ENCODE peak calls at places on chromosome X, in five cellular contexts. One of them, this sample, is unnamed.

GRCh38 chrX:149531599-149531998 is 9.2 kb upstream of the EOLA1 start:
- DNase-seq in lung: no peak
- DNase-seq in mammary epithelial cell: no peak
- DNase-seq in dorsolateral prefrontal cortex: no peak
- DNase-seq in AG04450: no peak
- DNase-seq in this sample: no peak

GRCh38 chrX:38968817-38969216 is 167.6 kb downstream of the MID1IP1 start:
- DNase-seq in dorsolateral prefrontal cortex: no peak
- DNase-seq in AG04450: no peak
- DNase-seq in mammary epithelial cell: no peak
- DNase-seq in lung: no peak
- DNase-seq in this sample: no peak

GRCh38 chrX:150269613-150270254 is 93.4 kb upstream of the MAMLD1 start:
- DNase-seq in lung: no peak
- DNase-seq in dorsolateral prefrontal cortex: no peak
- DNase-seq in AG04450: no peak
- DNase-seq in mammary epithelial cell: no peak
- DNase-seq in this sample: no peak

GRCh38 chrX:96984538-96984937 is 100.8 kb downstream of the RPA4 start:
- DNase-seq in mammary epithelial cell: no peak
- DNase-seq in lung: no peak
- DNase-seq in dorsolateral prefrontal cortex: no peak
- DNase-seq in AG04450: peak; percentile 20
- DNase-seq in this sample: no peak

GRCh38 chrX:2325076-2325784 is 175.5 kb downstream of the DHRSX start:
- DNase-seq in dorsolateral prefrontal cortex: peak; percentile 82
- DNase-seq in mammary epithelial cell: peak; percentile 65
- DNase-seq in lung: peak; percentile 84
- DNase-seq in AG04450: peak; percentile 18
- DNase-seq in this sample: peak; percentile 3

GRCh38 chrX:35015627-35016026 is 73.0 kb downstream of the FAM47B start:
- DNase-seq in AG04450: no peak
- DNase-seq in dorsolateral prefrontal cortex: no peak
- DNase-seq in mammary epithelial cell: no peak
- DNase-seq in lung: no peak
- DNase-seq in this sample: no peak

GRCh38 chrX:10620121-10620699 is at the start of gene MID1:
- DNase-seq in dorsolateral prefrontal cortex: peak; percentile 36
- DNase-seq in lung: peak; percentile 66
- DNase-seq in mammary epithelial cell: peak; percentile 79
- DNase-seq in AG04450: no peak
- DNase-seq in this sample: peak; percentile 60

GRCh38 chrX:155745792-155746191 is 133.0 kb upstream of the TMLHE start:
- DNase-seq in lung: no peak
- DNase-seq in AG04450: no peak
- DNase-seq in dorsolateral prefrontal cortex: no peak
- DNase-seq in mammary epithelial cell: peak; percentile 35
- DNase-seq in this sample: peak; percentile 71

GRCh38 chrX:5876984-5877655 is 351.5 kb downstream of the NLGN4X start:
- DNase-seq in lung: peak; percentile 32
- DNase-seq in AG04450: no peak
- DNase-seq in mammary epithelial cell: peak; percentile 30
- DNase-seq in dorsolateral prefrontal cortex: no peak
- DNase-seq in this sample: peak; percentile 0

GRCh38 chrX:44770111-44770510 is 73.7 kb upstream of the DUSP21 start:
- DNase-seq in dorsolateral prefrontal cortex: no peak
- DNase-seq in lung: no peak
- DNase-seq in mammary epithelial cell: peak; percentile 4
- DNase-seq in AG04450: no peak
- DNase-seq in this sample: peak; percentile 5

GRCh38 chrX:3990569-3990968 is 277.1 kb upstream of the PRKX start:
- DNase-seq in AG04450: no peak
- DNase-seq in dorsolateral prefrontal cortex: no peak
- DNase-seq in mammary epithelial cell: no peak
- DNase-seq in lung: no peak
- DNase-seq in this sample: no peak

GRCh38 chrX:121356139-121356849 is 308.9 kb downstream of the GLUD2 start:
- DNase-seq in AG04450: no peak
- DNase-seq in mammary epithelial cell: no peak
- DNase-seq in dorsolateral prefrontal cortex: no peak
- DNase-seq in lung: no peak
- DNase-seq in this sample: no peak

GRCh38 chrX:137848291-137848905 is 282.5 kb downstream of the ZIC3 start:
- DNase-seq in lung: no peak
- DNase-seq in AG04450: no peak
- DNase-seq in dorsolateral prefrontal cortex: no peak
- DNase-seq in mammary epithelial cell: no peak
- DNase-seq in this sample: no peak

GRCh38 chrX:38313190-38313589 is 14.1 kb downstream of the RPGR start:
- DNase-seq in lung: no peak
- DNase-seq in dorsolateral prefrontal cortex: no peak
- DNase-seq in mammary epithelial cell: peak; percentile 11
- DNase-seq in AG04450: no peak
- DNase-seq in this sample: peak; percentile 60

GRCh38 chrX:39645059-39645895 is 452.5 kb downstream of the BCOR start:
- DNase-seq in dorsolateral prefrontal cortex: no peak
- DNase-seq in lung: no peak
- DNase-seq in mammary epithelial cell: peak; percentile 15
- DNase-seq in AG04450: peak; percentile 6
- DNase-seq in this sample: no peak

GRCh38 chrX:21487832-21488231 is 113.6 kb downstream of the CNKSR2 start:
- DNase-seq in mammary epithelial cell: peak; percentile 64
- DNase-seq in AG04450: no peak
- DNase-seq in lung: no peak
- DNase-seq in dorsolateral prefrontal cortex: no peak
- DNase-seq in this sample: peak; percentile 61

GRCh38 chrX:129934952-129935351 is 29.0 kb downstream of the UTP14A start:
- DNase-seq in AG04450: no peak
- DNase-seq in dorsolateral prefrontal cortex: no peak
- DNase-seq in mammary epithelial cell: no peak
- DNase-seq in lung: no peak
- DNase-seq in this sample: no peak

GRCh38 chrX:110241816-110242215 is 76.1 kb downstream of the AMMECR1 start:
- DNase-seq in mammary epithelial cell: no peak
- DNase-seq in AG04450: no peak
- DNase-seq in lung: no peak
- DNase-seq in dorsolateral prefrontal cortex: no peak
- DNase-seq in this sample: peak; percentile 63

GRCh38 chrX:115462406-115462805 is 98.6 kb upstream of the PLS3 start:
- DNase-seq in mammary epithelial cell: no peak
- DNase-seq in dorsolateral prefrontal cortex: no peak
- DNase-seq in lung: no peak
- DNase-seq in AG04450: no peak
- DNase-seq in this sample: no peak

GRCh38 chrX:39814391-39814790 is 283.4 kb downstream of the BCOR start:
- DNase-seq in lung: no peak
- DNase-seq in AG04450: no peak
- DNase-seq in dorsolateral prefrontal cortex: no peak
- DNase-seq in mammary epithelial cell: no peak
- DNase-seq in this sample: no peak

GRCh38 chrX:43333543-43333942 is 322.6 kb upstream of the MAOA start:
- DNase-seq in dorsolateral prefrontal cortex: no peak
- DNase-seq in AG04450: no peak
- DNase-seq in lung: no peak
- DNase-seq in mammary epithelial cell: no peak
- DNase-seq in this sample: peak; percentile 18

GRCh38 chrX:54484666-54485065 is 11.4 kb downstream of the FGD1 start:
- DNase-seq in mammary epithelial cell: no peak
- DNase-seq in dorsolateral prefrontal cortex: no peak
- DNase-seq in AG04450: no peak
- DNase-seq in lung: no peak
- DNase-seq in this sample: no peak

GRCh38 chrX:6599230-6599629 is 64.3 kb upstream of the VCX3A start:
- DNase-seq in lung: no peak
- DNase-seq in dorsolateral prefrontal cortex: no peak
- DNase-seq in AG04450: no peak
- DNase-seq in mammary epithelial cell: no peak
- DNase-seq in this sample: no peak

GRCh38 chrX:150575415-150575814 is 7.0 kb downstream of the MTM1 start:
- DNase-seq in mammary epithelial cell: peak; percentile 96
- DNase-seq in lung: peak; percentile 62
- DNase-seq in AG04450: no peak
- DNase-seq in dorsolateral prefrontal cortex: no peak
- DNase-seq in this sample: peak; percentile 96

GRCh38 chrX:1529756-1530155 is 7.2 kb downstream of the P2RY8 start:
- DNase-seq in mammary epithelial cell: no peak
- DNase-seq in AG04450: no peak
- DNase-seq in lung: no peak
- DNase-seq in dorsolateral prefrontal cortex: no peak
- DNase-seq in this sample: no peak

GRCh38 chrX:103817502-103817901 is 14.6 kb downstream of the RAB9B start:
- DNase-seq in lung: no peak
- DNase-seq in dorsolateral prefrontal cortex: no peak
- DNase-seq in AG04450: no peak
- DNase-seq in mammary epithelial cell: no peak
- DNase-seq in this sample: peak; percentile 52

DNA sequence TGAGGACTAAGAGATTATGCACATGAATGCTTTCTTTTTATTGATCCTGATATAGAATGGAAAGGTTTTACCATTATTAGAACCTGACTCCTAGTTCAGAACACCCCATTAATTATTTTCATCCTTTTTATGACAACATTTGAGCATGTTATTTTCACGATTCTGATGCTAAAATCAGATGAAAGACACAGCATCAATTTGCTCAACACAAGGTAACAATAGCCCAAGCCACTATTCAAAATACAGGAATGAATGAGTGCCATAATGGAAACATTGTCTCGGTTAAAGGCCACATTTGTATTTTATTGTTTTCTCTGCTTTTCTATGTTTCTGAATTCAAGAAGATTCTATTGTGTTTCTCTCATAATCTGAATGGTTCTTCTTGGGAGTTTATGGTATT is 126.3 kb upstream of the POF1B start:
- DNase-seq in mammary epithelial cell: no peak
- DNase-seq in lung: no peak
- DNase-seq in dorsolateral prefrontal cortex: no peak
- DNase-seq in AG04450: no peak
- DNase-seq in this sample: no peak
- H3K27me3 ChIP-seq in mammary epithelial cell: no peaks in the 10 kb centered on the region
- H3K27me3 ChIP-seq in lung: no peaks in the 10 kb centered on the region
- H3K27me3 ChIP-seq in dorsolateral prefrontal cortex: no peaks in the 10 kb centered on the region
- H3K27me3 ChIP-seq in AG04450: no peaks in the 10 kb centered on the region
- H3K27me3 ChIP-seq in this sample: no peaks in the 10 kb centered on the region

GRCh38 chrX:71221145-71221544 is 1.9 kb upstream of the GJB1 start:
- DNase-seq in mammary epithelial cell: no peak
- DNase-seq in AG04450: no peak
- DNase-seq in dorsolateral prefrontal cortex: no peak
- DNase-seq in lung: no peak
- DNase-seq in this sample: no peak
- H3K27me3 ChIP-seq in mammary epithelial cell: no peaks in the 10 kb centered on the region
- H3K27me3 ChIP-seq in AG04450: no peaks in the 10 kb centered on the region
- H3K27me3 ChIP-seq in dorsolateral prefrontal cortex: no peaks in the 10 kb centered on the region
- H3K27me3 ChIP-seq in lung: no peaks in the 10 kb centered on the region
- H3K27me3 ChIP-seq in this sample: no peaks in the 10 kb centered on the region

DNA sequence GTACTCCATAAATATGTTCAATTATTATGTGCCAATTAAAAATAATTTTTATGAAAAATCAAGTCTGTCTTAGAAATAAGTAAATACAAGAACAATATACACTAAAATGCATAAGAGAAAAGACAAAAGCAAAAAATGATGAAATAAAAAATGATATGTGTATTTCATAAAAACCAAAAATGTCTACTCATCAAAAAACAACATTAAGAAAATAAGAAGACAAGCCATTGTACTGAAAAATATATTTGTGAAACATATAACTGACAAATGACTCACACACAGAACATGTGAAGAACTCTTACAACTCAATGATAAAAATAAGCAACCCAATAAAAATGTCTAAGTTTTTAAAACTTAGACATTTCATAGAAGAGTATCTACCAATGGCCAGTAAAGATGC is 34.1 kb upstream of the ENOX2 start:
- DNase-seq in dorsolateral prefrontal cortex: no peak
- DNase-seq in lung: no peak
- DNase-seq in mammary epithelial cell: no peak
- DNase-seq in AG04450: no peak
- DNase-seq in this sample: no peak
- H3K27me3 ChIP-seq in dorsolateral prefrontal cortex: no peaks in the 10 kb centered on the region
- H3K27me3 ChIP-seq in lung: no peaks in the 10 kb centered on the region
- H3K27me3 ChIP-seq in mammary epithelial cell: no peaks in the 10 kb centered on the region
- H3K27me3 ChIP-seq in AG04450: no peaks in the 10 kb centered on the region
- H3K27me3 ChIP-seq in this sample: no peaks in the 10 kb centered on the region

DNA sequence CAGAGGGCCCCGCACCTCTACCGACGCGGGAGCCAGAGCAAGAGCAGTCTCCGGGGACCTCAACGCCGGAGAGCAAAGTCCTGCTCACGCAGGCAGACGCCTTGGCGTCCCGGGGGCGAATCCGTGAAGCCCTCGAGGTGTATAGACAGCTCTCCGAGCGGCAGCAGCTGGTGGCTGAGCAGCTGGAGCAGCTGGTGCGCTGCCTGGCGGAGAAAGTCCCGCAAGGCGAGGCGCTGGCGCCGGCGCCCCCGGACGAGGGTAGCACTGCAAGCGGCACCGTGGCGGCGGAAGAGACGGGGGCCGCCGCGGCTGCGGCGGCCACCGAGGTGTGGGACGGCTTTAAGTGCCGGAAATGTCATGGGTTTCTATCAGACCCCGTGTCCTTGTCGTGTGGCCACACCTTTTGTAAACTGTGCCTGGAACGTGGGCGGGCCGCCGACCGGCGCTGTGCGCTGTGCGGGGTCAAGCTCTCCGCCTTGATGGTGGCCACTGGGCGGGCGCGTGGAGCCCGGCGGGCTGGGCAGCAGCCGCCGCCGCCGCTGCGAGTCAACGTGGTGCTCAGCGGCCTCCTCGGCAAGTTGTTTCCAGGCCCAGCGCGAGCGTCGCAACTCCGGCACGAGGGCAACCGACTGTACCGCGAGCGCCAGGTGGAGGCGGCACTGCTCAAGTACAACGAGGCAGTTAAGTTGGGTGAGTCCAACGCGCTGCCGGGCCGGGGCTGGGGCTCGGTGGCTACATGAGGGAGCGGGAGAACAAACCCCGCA is 672 bp downstream of the LONRF3 start:
- DNase-seq in dorsolateral prefrontal cortex: no peak
- DNase-seq in mammary epithelial cell: no peak
- DNase-seq in lung: peak; percentile 40
- DNase-seq in AG04450: no peak
- DNase-seq in this sample: no peak
- H3K27me3 ChIP-seq in dorsolateral prefrontal cortex: no peaks in the 10 kb centered on the region
- H3K27me3 ChIP-seq in mammary epithelial cell: peaks cover 10% of the 10 kb centered on the region
- H3K27me3 ChIP-seq in lung: no peaks in the 10 kb centered on the region
- H3K27me3 ChIP-seq in AG04450: peaks cover 28% of the 10 kb centered on the region
- H3K27me3 ChIP-seq in this sample: peaks cover 12% of the 10 kb centered on the region